ENCODE peak calls at places on chromosome 21, in ten cellular contexts. T is upper lobe of left lung, O is GM23338, N is HL-60, J is H1, L is stomach, D is GM12891, C is esophagus muscularis mucosa, P is Panc1, S is GM12892. E is an unnamed sample.

GRCh38 chr21:17002628-17003027 is 510.2 kb upstream of the CXADR start:
- DNase-seq in T (no peak), O (no peak), N (no peak), J (no peak), L (no peak), D (no peak), C (no peak), P (no peak), S (no peak), E (no peak)

GRCh38 chr21:14403681-14404318 is 20.9 kb upstream of the HSPA13 start:
- DNase-seq in T (no peak), O (peak; percentile 46), N (peak; percentile 17), J (no peak), L (no peak), D (no peak), C (no peak), P (no peak), S (no peak), E (no peak)

GRCh38 chr21:32214654-32215305 is 64.1 kb downstream of the MIS18A start:
- DNase-seq in T (no peak), O (no peak), N (no peak), J (no peak), L (no peak), D (no peak), C (no peak), P (no peak), S (no peak), E (no peak)

GRCh38 chr21:46354518-46354917 is 30.6 kb downstream of the PCNT start:
- DNase-seq in T (no peak), O (no peak), N (no peak), J (no peak), L (no peak), D (no peak), C (no peak), P (no peak), S (no peak), E (no peak)

GRCh38 chr21:15151385-15152103 is 86.7 kb upstream of the NRIP1 start:
- DNase-seq in T (no peak), O (no peak), N (no peak), J (no peak), L (no peak), D (no peak), C (no peak), P (no peak), S (no peak), E (no peak)

GRCh38 chr21:38349111-38349746 is 92.4 kb downstream of the KCNJ15 start:
- DNase-seq in T (no peak), O (no peak), N (no peak), J (no peak), L (no peak), D (no peak), C (no peak), P (no peak), S (no peak), E (no peak)

GRCh38 chr21:44043613-44044012 is 31.5 kb downstream of the TRAPPC10 start:
- DNase-seq in T (no peak), O (no peak), N (no peak), J (no peak), L (no peak), D (no peak), C (no peak), P (no peak), S (no peak), E (no peak)

GRCh38 chr21:25791321-25791720 is 56.5 kb downstream of the GABPA start:
- DNase-seq in T (no peak), O (peak; percentile 27), N (no peak), J (no peak), L (no peak), D (no peak), C (no peak), P (no peak), S (no peak), E (no peak)

GRCh38 chr21:14073615-14074014 is 137.1 kb downstream of the LIPI start:
- DNase-seq in T (no peak), O (no peak), N (no peak), J (no peak), L (no peak), D (no peak), C (no peak), P (no peak), S (no peak), E (no peak)

GRCh38 chr21:43972850-43973633 is 39.1 kb upstream of the TRAPPC10 start:
- DNase-seq in T (peak; percentile 79), O (no peak), N (no peak), J (no peak), L (peak; percentile 34), D (no peak), C (peak; percentile 92), P (no peak), S (no peak), E (no peak)

GRCh38 chr21:43779660-43780059 is 3.6 kb upstream of the CSTB start:
- DNase-seq in T (no peak), O (no peak), N (peak; percentile 23), J (no peak), L (no peak), D (no peak), C (no peak), P (no peak), S (no peak), E (no peak)

GRCh38 chr21:16389622-16390021 is 659.8 kb downstream of the USP25 start:
- DNase-seq in T (no peak), O (no peak), N (no peak), J (no peak), L (no peak), D (no peak), C (no peak), P (no peak), S (no peak), E (no peak)

DNA sequence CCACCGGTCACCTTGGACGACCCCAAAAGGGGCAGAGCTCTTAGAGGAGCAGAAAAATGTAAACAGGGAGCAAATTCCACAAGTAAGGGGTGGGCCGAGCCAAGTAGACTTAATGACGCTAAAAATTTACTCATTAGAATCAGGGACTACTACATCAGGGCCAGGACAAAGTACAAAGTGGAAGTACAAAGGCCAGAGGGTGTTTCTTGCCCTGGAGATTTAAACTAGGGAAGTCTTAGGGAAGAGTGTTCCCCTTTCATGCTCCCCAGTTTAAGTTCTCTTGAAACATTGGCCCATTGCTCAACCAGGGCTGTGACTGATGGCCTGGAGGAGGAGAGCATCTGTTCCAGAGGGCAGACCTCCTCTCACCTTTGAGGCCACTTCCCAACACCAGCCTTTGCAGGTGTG is 48.6 kb downstream of the BACH1 start:
- DNase-seq in T (no peak), O (no peak), N (peak; percentile 78), J (no peak), L (no peak), D (no peak), C (no peak), P (no peak), S (no peak), E (no peak)
- TF ChIP-seq POLR2AphosphoS5 in T (no peak), O (no peak), N (peak; percentile 81), J (no peak), L (peak; percentile 40), D (peak; percentile 54), C (peak; percentile 21), P (no peak), S (peak; percentile 51), E (no peak)

DNA sequence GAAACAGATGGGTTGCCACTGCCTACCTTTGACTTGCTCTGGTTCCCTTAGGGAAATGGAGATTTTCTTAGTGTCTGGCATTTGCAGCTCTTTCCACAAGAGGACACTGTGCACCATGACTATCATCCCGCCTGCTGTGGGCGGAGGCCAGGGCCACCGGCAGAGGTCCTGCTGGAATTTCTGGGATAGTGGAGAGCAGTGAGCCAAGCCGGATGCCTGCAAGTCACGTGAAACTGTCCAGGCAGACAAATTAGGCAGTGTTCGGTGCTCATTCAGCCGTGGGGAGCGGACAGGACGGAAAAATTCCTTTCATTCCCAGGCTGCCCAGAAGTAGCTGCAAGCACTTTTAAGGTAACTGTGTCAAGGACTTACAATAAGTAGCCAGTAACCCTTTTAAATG is 43.4 kb downstream of the IGSF5 start:
- DNase-seq in T (peak; percentile 81), O (peak; percentile 84), N (no peak), J (peak; percentile 65), L (peak; percentile 78), D (no peak), C (peak; percentile 94), P (peak; percentile 22), S (no peak), E (peak; percentile 89)
- TF ChIP-seq POLR2AphosphoS5 in T (peak; percentile 48), O (no peak), N (no peak), J (no peak), L (peak; percentile 76), D (no peak), C (peak; percentile 79), P (no peak), S (no peak), E (peak; percentile 92)

DNA sequence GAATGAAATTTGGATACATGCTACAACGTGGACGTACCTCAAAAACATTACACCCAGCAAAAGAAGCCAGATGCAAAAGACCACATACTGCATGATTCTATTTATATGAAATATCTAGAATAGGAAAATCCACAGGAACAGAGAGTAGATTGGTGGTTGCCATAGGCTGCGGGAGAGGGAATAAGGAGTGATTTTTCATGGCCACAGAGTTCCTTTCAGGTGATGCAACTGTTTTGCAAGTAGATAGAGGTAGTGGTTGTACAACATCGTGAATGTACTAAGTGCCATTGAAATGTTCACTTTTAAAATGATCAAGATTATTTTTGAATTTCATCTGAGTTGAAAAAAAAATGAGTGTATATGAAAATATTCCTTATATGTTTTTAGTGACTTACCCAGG is 115.3 kb upstream of the RUNX1 start:
- DNase-seq in T (no peak), O (no peak), N (no peak), J (no peak), L (no peak), D (no peak), C (no peak), P (no peak), S (no peak), E (no peak)
- TF ChIP-seq POLR2AphosphoS5 in T (no peak), O (no peak), N (no peak), J (no peak), L (no peak), D (no peak), C (no peak), P (no peak), S (no peak), E (no peak)

GRCh38 chr21:34199121-34199910 is 125.9 kb downstream of the MRPS6 start:
- DNase-seq in T (no peak), O (no peak), N (no peak), J (peak; percentile 42), L (no peak), D (no peak), C (peak; percentile 87), P (no peak), S (no peak), E (no peak)

GRCh38 chr21:34196996-34197395 is 123.6 kb downstream of the MRPS6 start:
- DNase-seq in T (no peak), O (no peak), N (no peak), J (no peak), L (no peak), D (no peak), C (peak; percentile 80), P (no peak), S (no peak), E (no peak)

GRCh38 chr21:34195365-34195764 is 122.0 kb downstream of the MRPS6 start:
- DNase-seq in T (no peak), O (peak; percentile 82), N (no peak), J (no peak), L (no peak), D (no peak), C (peak; percentile 57), P (no peak), S (no peak), E (no peak)

GRCh38 chr21:34198232-34199120 is 125.1 kb downstream of the MRPS6 start:
- DNase-seq in T (no peak), O (no peak), N (peak; percentile 79), J (peak; percentile 44), L (no peak), D (no peak), C (peak; percentile 87), P (no peak), S (no peak), E (no peak)

GRCh38 chr21:34197561-34197960 is 124.2 kb downstream of the MRPS6 start:
- DNase-seq in T (no peak), O (no peak), N (peak; percentile 27), J (no peak), L (no peak), D (no peak), C (peak; percentile 64), P (no peak), S (no peak), E (no peak)
- TF ChIP-seq POLR2AphosphoS5 in T (no peak), O (no peak), N (no peak), J (no peak), L (no peak), D (no peak), C (no peak), P (no peak), S (no peak), E (no peak)